ENCODE peak calls at places on chromosomes 6 and 20, in four cellular contexts. Z is transverse colon; I is effector memory CD4-positive, alpha-beta T cell; L is heart right ventricle. O is an unnamed sample.

GRCh38 chr20:19370076-19371075 is 157.9 kb downstream of the SLC24A3 start:
- DNase-seq in L (no peak), I (no peak), Z (no peak), O (no peak)

GRCh38 chr6:67790569-67790968 is 844.5 kb upstream of the ADGRB3 start:
- DNase-seq in I (no peak), L (no peak), Z (no peak), O (no peak)

GRCh38 chr6:108453601-108454157 is 107.0 kb upstream of the FOXO3 start:
- DNase-seq in Z (no peak), I (no peak), L (peak; percentile 15), O (no peak)

GRCh38 chr6:70133246-70133645 is 169.6 kb downstream of the COL9A1 start:
- DNase-seq in Z (no peak), L (no peak), I (no peak), O (no peak)

GRCh38 chr20:56987992-56988391 is 278.4 kb downstream of the BMP7 start:
- DNase-seq in I (no peak), L (no peak), Z (no peak), O (no peak)

GRCh38 chr6:126914172-126914571 is 204.3 kb upstream of the RSPO3 start:
- DNase-seq in L (no peak), I (no peak), Z (no peak), O (no peak)

GRCh38 chr6:40999498-41000070 is 39.4 kb downstream of the UNC5CL start:
- DNase-seq in L (peak; percentile 64), Z (peak; percentile 49), I (no peak), O (peak; percentile 42)

GRCh38 chr20:10936786-10937185 is 263.0 kb upstream of the JAG1 start:
- DNase-seq in L (no peak), Z (no peak), I (no peak), O (no peak)

GRCh38 chr6:52221302-52221701 is 23.0 kb downstream of the IL17F start:
- DNase-seq in Z (no peak), L (no peak), I (no peak), O (no peak)

GRCh38 chr6:4369616-4370015 is 234.2 kb upstream of the ECI2 start:
- DNase-seq in Z (no peak), I (no peak), L (peak; percentile 54), O (no peak)

GRCh38 chr6:165988306-165988756 is 179.3 kb downstream of the TBXT start:
- DNase-seq in Z (no peak), I (no peak), L (no peak), O (no peak)

GRCh38 chr6:52566201-52566600 is 10.7 kb downstream of the TRAM2 start:
- DNase-seq in I (no peak), Z (no peak), L (no peak), O (no peak)

GRCh38 chr6:161498359-161498758 is 224.5 kb upstream of the AGPAT4 start:
- DNase-seq in L (peak; percentile 18), Z (no peak), I (no peak), O (no peak)

GRCh38 chr6:83708970-83709747 is at the start of gene SNAP91:
- DNase-seq in L (no peak), I (no peak), Z (no peak), O (no peak)

GRCh38 chr20:14821251-14821650 is 483.8 kb upstream of the FLRT3 start:
- DNase-seq in Z (no peak), L (no peak), I (no peak), O (no peak)

GRCh38 chr6:168713839-168714238 is 272.9 kb downstream of the SMOC2 start:
- DNase-seq in L (no peak), Z (peak; percentile 79), I (no peak), O (no peak)

GRCh38 chr20:38214871-38215788 is 45.4 kb downstream of the KIAA1755 start:
- DNase-seq in L (no peak), I (no peak), Z (no peak), O (no peak)

GRCh38 chr20:40583195-40583594 is 105.8 kb downstream of the MAFB start:
- DNase-seq in I (no peak), L (no peak), Z (peak; percentile 19), O (no peak)

GRCh38 chr6:128070406-128070805 is 169.5 kb upstream of the THEMIS start:
- DNase-seq in Z (no peak), I (no peak), L (no peak), O (no peak)

GRCh38 chr20:63093966-63094766 is 87.4 kb upstream of the BHLHE23 start:
- DNase-seq in I (no peak), Z (peak; percentile 4), L (no peak), O (no peak)

GRCh38 chr20:63191400-63191799 is 24.5 kb downstream of the YTHDF1 start:
- DNase-seq in L (no peak), Z (peak; percentile 91), I (no peak), O (no peak)

GRCh38 chr6:42045538-42046460 is 4.5 kb upstream of the TAF8 start:
- DNase-seq in I (peak; percentile 69), L (peak; percentile 90), Z (peak; percentile 96), O (peak; percentile 94)

GRCh38 chr6:16238057-16238657 is at the start of gene GMPR:
- DNase-seq in Z (peak; percentile 82), I (peak; percentile 59), L (peak; percentile 81), O (peak; percentile 72)

GRCh38 chr6:134003542-134003951 is 48.9 kb downstream of the SLC2A12 start:
- DNase-seq in Z (no peak), L (no peak), I (no peak), O (no peak)

GRCh38 chr6:3280866-3281465 is 22.2 kb downstream of the PSMG4 start:
- DNase-seq in L (no peak), I (no peak), Z (peak; percentile 5), O (peak; percentile 15)

GRCh38 chr20:22583773-22584629 is at the start of gene FOXA2:
- DNase-seq in L (no peak), Z (peak; percentile 79), I (no peak), O (no peak)

GRCh38 chr6:28254340-28254618 is 2.2 kb upstream of the ZKSCAN4 start:
- DNase-seq in L (no peak), Z (no peak), I (no peak), O (no peak)

GRCh38 chr20:10337291-10337690 is 96.7 kb downstream of the MKKS start:
- DNase-seq in Z (no peak), L (no peak), I (no peak), O (no peak)

GRCh38 chr20:62361799-62362589 is 5.1 kb downstream of the LAMA5 start:
- DNase-seq in L (peak; percentile 23), I (no peak), Z (no peak), O (no peak)

GRCh38 chr20:48456361-48457184 is 371.2 kb downstream of the PREX1 start:
- DNase-seq in L (no peak), I (no peak), Z (no peak), O (no peak)

GRCh38 chr6:64683682-64684081 is 1023.3 kb downstream of the EYS start:
- DNase-seq in L (peak; percentile 7), Z (no peak), I (no peak), O (no peak)

GRCh38 chr6:23478324-23478723 is 647.7 kb upstream of the NRSN1 start:
- DNase-seq in L (no peak), Z (no peak), I (no peak), O (no peak)

GRCh38 chr20:60993647-60994046 is 258.4 kb upstream of the CDH4 start:
- DNase-seq in Z (no peak), I (no peak), L (no peak), O (no peak)

GRCh38 chr6:42911171-42912021 is 4.5 kb upstream of the PTCRA start:
- DNase-seq in Z (no peak), L (no peak), I (no peak), O (no peak)

GRCh38 chr6:53796451-53796780 is 1.6 kb downstream of the LRRC1 start:
- DNase-seq in Z (no peak), I (no peak), L (no peak), O (no peak)
- H3K27ac ChIP-seq in Z (peak overlapping the region; percentile 85), I (no peak overlapping the region), L (peak overlapping the region; percentile 77), O (no peak overlapping the region)

DNA sequence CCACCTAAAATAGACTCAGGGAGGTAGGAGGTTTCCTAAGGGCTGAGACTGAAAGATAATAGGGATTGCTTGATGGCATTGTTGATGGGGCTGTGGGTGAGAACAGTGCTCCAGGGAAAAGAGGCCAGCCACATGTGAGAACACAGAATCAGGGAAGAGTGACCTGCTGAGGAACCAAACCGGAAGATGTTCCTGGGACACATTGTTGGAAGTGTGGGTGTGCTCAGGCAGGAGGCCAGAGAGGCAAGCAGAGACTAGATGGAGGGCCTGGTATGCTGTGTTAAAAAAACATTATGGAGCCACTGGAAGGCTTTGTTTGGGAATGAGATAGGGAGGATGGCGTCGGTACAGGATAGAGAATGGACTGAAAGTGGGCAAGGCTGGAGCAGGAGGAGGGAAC is 23.3 kb downstream of the RNF144B start:
- DNase-seq in I (no peak), L (no peak), Z (no peak), O (no peak)
- H3K27ac ChIP-seq in I (no peak overlapping the region), L (no peak overlapping the region), Z (no peak overlapping the region), O (no peak overlapping the region)

GRCh38 chr6:113734886-113735481 is 122.2 kb upstream of the MARCKS start:
- DNase-seq in I (no peak), Z (no peak), L (no peak), O (no peak)

GRCh38 chr6:113733386-113733785 is 123.8 kb upstream of the MARCKS start:
- DNase-seq in L (no peak), I (no peak), Z (no peak), O (no peak)

GRCh38 chr6:113736978-113737377 is 120.2 kb upstream of the MARCKS start:
- DNase-seq in Z (no peak), I (no peak), L (no peak), O (no peak)

GRCh38 chr6:113732384-113732966 is 124.7 kb upstream of the MARCKS start:
- DNase-seq in Z (no peak), I (no peak), L (peak; percentile 72), O (peak; percentile 22)

GRCh38 chr6:113735487-113735886 is 121.7 kb upstream of the MARCKS start:
- DNase-seq in I (no peak), Z (no peak), L (no peak), O (no peak)
- H3K27ac ChIP-seq in I (no peak overlapping the region), Z (no peak overlapping the region), L (peak overlapping the region; percentile 2), O (no peak overlapping the region)

GRCh38 chr6:156783958-156784357 is 6.8 kb downstream of the ARID1B start:
- DNase-seq in Z (no peak), L (no peak), I (no peak), O (no peak)
- H3K27ac ChIP-seq in Z (peak overlapping the region; percentile 18), L (peak overlapping the region; percentile 99), I (no peak overlapping the region), O (peak overlapping the region; percentile 99)

GRCh38 chr20:58480455-58481356 is 34.5 kb downstream of the APCDD1L start:
- DNase-seq in L (peak; percentile 38), Z (no peak), I (no peak), O (no peak)
- H3K27ac ChIP-seq in L (peak overlapping the region; percentile 28), Z (no peak overlapping the region), I (no peak overlapping the region), O (peak overlapping the region; percentile 66)

GRCh38 chr6:158812611-158813010 is 6.6 kb downstream of the EZR start:
- DNase-seq in I (no peak), L (no peak), Z (no peak), O (no peak)
- H3K27ac ChIP-seq in I (no peak overlapping the region), L (no peak overlapping the region), Z (no peak overlapping the region), O (no peak overlapping the region)